ENCODE peak calls at places on chromosome 1, in eight cellular contexts. H is left ventricle myocardium inferior, J is astrocyte of the spinal cord, R is HFFc6, G is psoas muscle, C is cardiac muscle cell, W is BJ, K is esophagus squamous epithelium. T is an unnamed sample.

GRCh38 chr1:218345673-218346390 is 696 bp downstream of the TGFB2 start:
- DNase-seq in H (peak; percentile 67), J (peak; percentile 80), R (peak; percentile 66), G (peak; percentile 87), C (peak; percentile 82), W (no peak), K (no peak), T (no peak)

GRCh38 chr1:180934563-180934962 is 21.9 kb downstream of the KIAA1614 start:
- DNase-seq in H (no peak), J (no peak), R (no peak), G (no peak), C (no peak), W (no peak), K (no peak), T (no peak)

GRCh38 chr1:3007298-3008147 is 13.7 kb upstream of the ACTRT2 start:
- DNase-seq in H (no peak), J (no peak), R (no peak), G (no peak), C (no peak), W (no peak), K (no peak), T (no peak)

GRCh38 chr1:17780916-17781315 is 25.8 kb downstream of the ACTL8 start:
- DNase-seq in H (no peak), J (no peak), R (no peak), G (no peak), C (no peak), W (no peak), K (no peak), T (no peak)

GRCh38 chr1:201042663-201043461 is 19.3 kb upstream of the KIF21B start:
- DNase-seq in H (peak; percentile 40), J (peak; percentile 72), R (peak; percentile 52), G (peak; percentile 74), C (peak; percentile 74), W (no peak), K (peak; percentile 9), T (no peak)

GRCh38 chr1:16617778-16618580 is 4.6 kb upstream of the NBPF1 start:
- DNase-seq in H (no peak), J (no peak), R (no peak), G (no peak), C (no peak), W (no peak), K (no peak), T (no peak)

GRCh38 chr1:192559115-192560006 is 16.2 kb upstream of the RGS1 start:
- DNase-seq in H (no peak), J (peak; percentile 98), R (peak; percentile 98), G (no peak), C (no peak), W (peak; percentile 93), K (no peak), T (no peak)

GRCh38 chr1:225572422-225572821 is 80.5 kb downstream of the ENAH start:
- DNase-seq in H (no peak), J (peak; percentile 21), R (peak; percentile 80), G (no peak), C (no peak), W (no peak), K (no peak), T (no peak)

GRCh38 chr1:51293898-51294515 is 36.4 kb downstream of the TTC39A start:
- DNase-seq in H (no peak), J (no peak), R (no peak), G (no peak), C (no peak), W (no peak), K (no peak), T (no peak)

GRCh38 chr1:47804127-47804526 is 193.1 kb downstream of the TRABD2B start:
- DNase-seq in H (no peak), J (no peak), R (no peak), G (no peak), C (peak; percentile 52), W (no peak), K (no peak), T (no peak)

GRCh38 chr1:15684468-15685283 is 556 bp downstream of the PLEKHM2 start:
- DNase-seq in H (peak; percentile 42), J (no peak), R (no peak), G (peak; percentile 78), C (peak; percentile 72), W (no peak), K (no peak), T (no peak)

GRCh38 chr1:8023995-8024313 is 2.2 kb downstream of the ERRFI1 start:
- DNase-seq in H (no peak), J (no peak), R (no peak), G (no peak), C (no peak), W (no peak), K (no peak), T (no peak)

GRCh38 chr1:171142451-171143121 is 42.5 kb upstream of the FMO2 start:
- DNase-seq in H (no peak), J (peak; percentile 86), R (peak; percentile 33), G (no peak), C (no peak), W (peak; percentile 86), K (no peak), T (no peak)

GRCh38 chr1:1132928-1133750 is 17.2 kb upstream of the C1orf159 start:
- DNase-seq in H (peak; percentile 51), J (peak; percentile 44), R (no peak), G (peak; percentile 76), C (no peak), W (no peak), K (no peak), T (no peak)

GRCh38 chr1:200173097-200173629 is 145.7 kb downstream of the NR5A2 start:
- DNase-seq in H (no peak), J (no peak), R (peak; percentile 18), G (no peak), C (no peak), W (no peak), K (no peak), T (no peak)

GRCh38 chr1:116330342-116330652 is 42.7 kb upstream of the ATP1A1 start:
- DNase-seq in H (no peak), J (no peak), R (no peak), G (no peak), C (no peak), W (no peak), K (no peak), T (no peak)

GRCh38 chr1:49298304-49298703 is 521.6 kb upstream of the BEND5 start:
- DNase-seq in H (no peak), J (no peak), R (no peak), G (peak; percentile 64), C (no peak), W (no peak), K (no peak), T (no peak)

GRCh38 chr1:186985889-186986491 is 157.2 kb downstream of the PLA2G4A start:
- DNase-seq in H (no peak), J (peak; percentile 69), R (peak; percentile 59), G (no peak), C (peak; percentile 58), W (no peak), K (no peak), T (no peak)

GRCh38 chr1:186983327-186983726 is 154.6 kb downstream of the PLA2G4A start:
- DNase-seq in H (peak; percentile 20), J (peak; percentile 36), R (no peak), G (peak; percentile 42), C (peak; percentile 40), W (no peak), K (no peak), T (no peak)

GRCh38 chr1:186987065-186987464 is 158.3 kb downstream of the PLA2G4A start:
- DNase-seq in H (no peak), J (no peak), R (no peak), G (no peak), C (no peak), W (no peak), K (no peak), T (no peak)

GRCh38 chr1:186984959-186985358 is 156.2 kb downstream of the PLA2G4A start:
- DNase-seq in H (no peak), J (no peak), R (no peak), G (no peak), C (no peak), W (no peak), K (no peak), T (no peak)

DNA sequence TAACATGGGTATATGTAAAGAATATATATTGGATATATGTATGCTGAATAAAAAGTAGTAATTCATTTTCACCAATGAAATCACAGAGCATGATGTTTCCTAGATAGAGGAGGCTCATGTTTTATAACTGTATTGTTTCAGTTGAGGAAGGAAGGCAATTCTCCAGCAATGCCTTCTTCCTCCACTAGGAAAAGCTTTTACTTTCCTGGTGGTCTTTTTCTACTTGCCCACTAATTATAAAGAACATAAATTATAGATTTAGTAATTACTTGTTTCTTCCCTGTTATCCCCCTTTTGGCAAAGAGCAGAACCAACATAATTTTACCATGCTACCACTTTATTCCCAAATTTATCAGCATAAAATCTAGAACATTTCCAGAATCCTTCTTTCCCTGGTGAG is 159.0 kb downstream of the PLA2G4A start:
- DNase-seq in H (no peak), J (no peak), R (no peak), G (no peak), C (no peak), W (no peak), K (no peak), T (no peak)
- TF ChIP-seq CTCF in H (no peak), J (peak; percentile 33), R (peak; percentile 72), G (no peak), C (peak; percentile 18), W (peak; percentile 17), K (no peak), T (no peak)

GRCh38 chr1:101474039-101474665 is 237.3 kb downstream of the S1PR1 start:
- DNase-seq in H (no peak), J (no peak), R (no peak), G (no peak), C (peak; percentile 51), W (no peak), K (no peak), T (no peak)
- TF ChIP-seq CTCF in H (peak; percentile 40), J (peak; percentile 30), R (peak; percentile 64), G (no peak), C (peak; percentile 34), W (peak; percentile 40), K (no peak), T (no peak)

GRCh38 chr1:76867342-76868130 is at the start of gene ST6GALNAC5:
- DNase-seq in H (no peak), J (peak; percentile 16), R (no peak), G (peak; percentile 48), C (peak; percentile 68), W (no peak), K (no peak), T (no peak)
- TF ChIP-seq CTCF in H (no peak), J (peak; percentile 6), R (no peak), G (no peak), C (peak; percentile 10), W (peak; percentile 2), K (no peak), T (no peak)

GRCh38 chr1:178575611-178576331 is 62.9 kb downstream of the TEX35 start:
- DNase-seq in H (no peak), J (peak; percentile 30), R (peak; percentile 4), G (no peak), C (peak; percentile 32), W (no peak), K (no peak), T (no peak)

GRCh38 chr1:178573330-178573729 is 60.4 kb downstream of the TEX35 start:
- DNase-seq in H (no peak), J (no peak), R (no peak), G (no peak), C (no peak), W (no peak), K (no peak), T (no peak)

GRCh38 chr1:178574345-178574744 is 61.4 kb downstream of the TEX35 start:
- DNase-seq in H (no peak), J (no peak), R (no peak), G (no peak), C (no peak), W (no peak), K (no peak), T (no peak)

GRCh38 chr1:178571807-178572206 is 58.9 kb downstream of the TEX35 start:
- DNase-seq in H (no peak), J (no peak), R (no peak), G (no peak), C (no peak), W (no peak), K (no peak), T (no peak)

GRCh38 chr1:178572604-178573003 is 59.7 kb downstream of the TEX35 start:
- DNase-seq in H (no peak), J (no peak), R (no peak), G (no peak), C (no peak), W (no peak), K (no peak), T (no peak)
- TF ChIP-seq CTCF in H (no peak), J (no peak), R (peak; percentile 29), G (no peak), C (no peak), W (no peak), K (no peak), T (no peak)